ENCODE peak calls at places on chromosomes 7 and 10, in eight cellular contexts. V is brain microvascular endothelial cell, E is OCI-LY7, N is dorsolateral prefrontal cortex, Y is right lobe of liver, G is AG04450, C is choroid plexus epithelial cell, T is cardiac fibroblast. A is an unnamed sample.

GRCh38 chr7:158957921-158958471 is 101.6 kb downstream of the DYNC2I1 start:
- DNase-seq in V (no peak), E (no peak), N (no peak), Y (no peak), G (no peak), C (no peak), T (no peak), A (no peak)

GRCh38 chr7:132877578-132877977 is 204.3 kb downstream of the CHCHD3 start:
- DNase-seq in V (no peak), E (no peak), N (no peak), Y (no peak), G (no peak), C (no peak), T (no peak), A (no peak)

GRCh38 chr10:11381511-11381910 is 229.9 kb downstream of the USP6NL start:
- DNase-seq in V (no peak), E (no peak), N (no peak), Y (no peak), G (no peak), C (no peak), T (no peak), A (no peak)

GRCh38 chr10:105855791-105856190 is 1214.7 kb downstream of the SORCS3 start:
- DNase-seq in V (no peak), E (no peak), N (no peak), Y (no peak), G (no peak), C (no peak), T (no peak), A (no peak)

GRCh38 chr7:127186686-127187085 is 66.1 kb downstream of the GRM8 start:
- DNase-seq in V (no peak), E (no peak), N (no peak), Y (no peak), G (no peak), C (no peak), T (no peak), A (no peak)

GRCh38 chr10:123911866-123912265 is 20.3 kb upstream of the CPXM2 start:
- DNase-seq in V (no peak), E (no peak), N (no peak), Y (no peak), G (no peak), C (no peak), T (no peak), A (no peak)

GRCh38 chr7:64045301-64046040 is at the start of gene ZNF727:
- DNase-seq in V (no peak), E (no peak), N (peak), Y (no peak), G (no peak), C (no peak), T (no peak), A (no peak)

GRCh38 chr10:28532223-28532508 is 752 bp upstream of the WAC start:
- DNase-seq in V (no peak), E (no peak), N (peak), Y (no peak), G (peak), C (no peak), T (no peak), A (no peak)

GRCh38 chr10:72335394-72336258 is 19.1 kb downstream of the DNAJB12 start:
- DNase-seq in V (peak), E (peak), N (no peak), Y (peak), G (no peak), C (peak), T (peak), A (peak)

GRCh38 chr10:111598433-111599059 is 521.7 kb downstream of the ADRA2A start:
- DNase-seq in V (peak), E (peak), N (peak), Y (peak), G (no peak), C (peak), T (peak), A (peak)

GRCh38 chr7:45026984-45027773 is 27.2 kb downstream of the CCM2 start:
- DNase-seq in V (no peak), E (peak), N (no peak), Y (no peak), G (peak), C (peak), T (no peak), A (peak)

GRCh38 chr10:72687035-72687434 is 4.9 kb upstream of the MCU start:
- DNase-seq in V (no peak), E (no peak), N (no peak), Y (no peak), G (no peak), C (no peak), T (peak), A (peak)

GRCh38 chr10:119104653-119105024 is 726 bp downstream of the DENND10 start:
- DNase-seq in V (no peak), E (peak), N (peak), Y (peak), G (no peak), C (peak), T (peak), A (peak)

GRCh38 chr10:122286872-122287271 is 15.8 kb downstream of the BTBD16 start:
- DNase-seq in V (peak), E (no peak), N (peak), Y (no peak), G (peak), C (peak), T (peak), A (no peak)

GRCh38 chr10:30371954-30372353 is 22.9 kb upstream of the MTPAP start:
- DNase-seq in V (no peak), E (no peak), N (no peak), Y (no peak), G (no peak), C (no peak), T (no peak), A (no peak)

GRCh38 chr10:133166828-133167692 is 7.0 kb downstream of the KNDC1 start:
- DNase-seq in V (no peak), E (no peak), N (no peak), Y (no peak), G (no peak), C (no peak), T (no peak), A (peak)

GRCh38 chr7:73738220-73738611 is 386 bp downstream of the ABHD11 start:
- DNase-seq in V (peak), E (peak), N (peak), Y (peak), G (no peak), C (peak), T (peak), A (peak)

GRCh38 chr10:95865814-95866447 is 41.8 kb upstream of the CC2D2B start:
- DNase-seq in V (no peak), E (no peak), N (no peak), Y (no peak), G (no peak), C (no peak), T (no peak), A (no peak)

GRCh38 chr7:140643416-140643815 is 2.8 kb upstream of the DENND2A start:
- DNase-seq in V (no peak), E (no peak), N (no peak), Y (no peak), G (no peak), C (no peak), T (no peak), A (no peak)

GRCh38 chr10:15068802-15069201 is 19.8 kb downstream of the ACBD7 start:
- DNase-seq in V (peak), E (no peak), N (no peak), Y (no peak), G (no peak), C (peak), T (peak), A (peak)

DNA sequence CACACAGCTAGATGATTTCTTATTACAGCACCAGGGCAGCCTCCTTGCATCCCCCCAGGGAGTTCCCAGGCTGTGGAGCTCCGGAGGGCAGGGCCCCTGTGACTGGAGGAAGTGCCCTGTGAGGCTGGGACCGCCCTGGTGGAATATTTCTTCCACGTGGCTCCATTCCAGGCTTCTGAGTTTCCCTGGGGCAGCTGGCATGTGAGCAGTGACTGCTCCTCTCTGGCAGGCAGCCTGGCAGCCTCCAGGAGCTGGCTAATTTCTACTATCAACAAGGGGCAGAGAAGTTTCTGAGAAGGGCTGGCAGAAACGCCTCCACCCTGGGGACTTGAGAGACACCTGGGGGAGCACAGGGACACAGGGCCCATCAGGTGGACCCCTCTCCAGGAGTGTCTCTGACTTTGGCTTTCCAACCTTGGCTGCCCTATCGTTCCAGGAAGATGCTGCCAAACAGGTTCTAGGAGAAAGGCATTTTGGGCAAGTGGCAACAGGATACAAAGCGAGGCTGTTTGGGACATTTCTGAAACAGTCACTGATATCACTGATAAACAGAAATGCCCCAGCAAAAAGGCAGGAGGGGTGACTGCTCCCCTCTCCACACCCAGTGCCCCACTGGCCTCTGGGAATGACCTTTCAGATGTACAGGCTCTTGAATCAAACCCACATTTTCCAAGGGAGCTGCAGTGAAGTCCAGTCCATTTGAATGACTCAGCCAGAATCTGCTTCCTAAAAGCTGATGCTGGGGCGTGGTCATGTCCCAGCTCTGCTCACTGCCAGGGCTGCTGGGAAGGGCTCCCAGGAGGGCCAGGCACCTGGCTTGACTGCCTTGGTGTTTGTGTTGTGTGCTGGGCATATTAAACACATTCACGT is 16.1 kb downstream of the MYOF start:
- DNase-seq in V (peak), E (no peak), N (peak), Y (peak), G (no peak), C (peak), T (peak), A (peak)
- H3K4me3 ChIP-seq in V (no peak), E (no peak), N (no peak), Y (no peak), G (no peak), C (no peak), T (no peak), A (no peak)

GRCh38 chr10:48701139-48701901 is 16.6 kb downstream of the WDFY4 start:
- DNase-seq in V (no peak), E (peak), N (no peak), Y (no peak), G (no peak), C (no peak), T (no peak), A (no peak)
- TF ChIP-seq CTCF in V (no peak), E (peak), N (no peak), Y (no peak), G (no peak), C (no peak), T (no peak), A (no peak)

DNA sequence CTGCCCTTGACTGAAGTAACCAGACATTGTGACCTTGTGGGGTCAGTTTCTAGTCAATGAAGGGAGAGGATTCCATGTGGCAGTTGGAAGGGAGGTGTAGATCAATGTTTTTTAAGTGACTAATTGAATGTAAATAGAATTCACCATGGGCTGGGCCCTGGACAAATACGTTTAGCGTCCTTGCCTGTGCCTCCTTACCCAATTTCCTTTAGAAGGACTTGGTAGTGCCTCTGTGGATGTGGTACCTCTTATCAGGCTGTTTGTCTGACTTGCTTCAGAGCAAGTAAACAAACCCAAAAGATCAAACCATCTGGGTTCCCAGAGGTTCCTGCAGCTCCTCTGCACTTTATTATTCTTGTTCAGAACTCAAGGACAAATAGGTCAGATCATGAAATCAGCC is 4.3 kb upstream of the KAT6B start:
- DNase-seq in V (no peak), E (no peak), N (no peak), Y (no peak), G (no peak), C (no peak), T (no peak), A (no peak)
- H3K4me3 ChIP-seq in V (no peak), E (no peak), N (no peak), Y (no peak), G (no peak), C (no peak), T (no peak), A (no peak)

DNA sequence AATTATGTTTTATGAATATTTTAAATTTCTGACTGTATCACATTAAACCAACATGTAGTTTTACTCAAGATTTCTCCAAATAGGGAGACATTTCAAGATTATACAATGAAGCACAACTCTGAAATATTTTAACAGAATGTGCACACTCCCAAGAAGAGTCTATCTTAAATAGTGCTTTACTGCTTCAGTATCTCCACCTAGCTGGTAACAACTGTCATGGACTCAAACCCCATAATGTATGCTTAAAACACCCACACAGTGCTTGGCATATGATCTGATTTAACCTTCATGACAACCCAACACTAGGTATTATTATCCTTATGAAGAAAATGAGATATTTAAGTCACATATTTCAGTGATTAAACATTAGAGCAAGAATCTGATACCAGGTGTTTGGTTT is 45.9 kb downstream of the ASZ1 start:
- DNase-seq in V (no peak), E (no peak), N (no peak), Y (no peak), G (no peak), C (peak), T (no peak), A (peak)
- TF ChIP-seq CTCF in V (no peak), E (no peak), N (no peak), Y (no peak), G (peak), C (no peak), T (no peak), A (no peak)

DNA sequence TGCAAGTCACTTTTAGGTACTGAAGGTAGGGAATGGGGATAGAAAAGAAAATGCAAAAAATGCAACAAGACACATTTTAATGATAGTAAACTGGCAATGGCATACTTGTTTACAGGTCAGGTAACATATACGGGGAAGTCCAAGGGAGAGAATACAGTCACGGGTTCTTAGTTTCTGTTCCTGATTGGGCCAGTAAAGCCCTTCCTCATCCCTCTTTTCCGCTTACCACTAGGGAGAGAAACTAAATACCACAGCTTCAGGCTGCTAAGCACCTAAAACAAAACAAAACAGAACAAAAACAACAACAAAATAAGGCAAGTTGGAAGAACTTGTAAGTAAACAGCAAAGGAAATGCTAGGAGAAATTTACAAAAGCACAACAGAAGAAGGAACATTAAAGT is 65.2 kb upstream of the OGDHL start:
- DNase-seq in V (no peak), E (no peak), N (no peak), Y (no peak), G (no peak), C (no peak), T (no peak), A (no peak)
- H3K4me3 ChIP-seq in V (no peak), E (no peak), N (no peak), Y (no peak), G (no peak), C (no peak), T (no peak), A (no peak)

GRCh38 chr7:101870361-101871062 is 53.1 kb downstream of the CUX1 start:
- DNase-seq in V (no peak), E (peak), N (no peak), Y (no peak), G (no peak), C (no peak), T (no peak), A (no peak)
- TF ChIP-seq CTCF in V (peak), E (peak), N (no peak), Y (no peak), G (peak), C (no peak), T (peak), A (no peak)

GRCh38 chr7:137931823-137932222 is 70.1 kb downstream of the CREB3L2 start:
- DNase-seq in V (no peak), E (no peak), N (no peak), Y (no peak), G (no peak), C (no peak), T (no peak), A (no peak)

GRCh38 chr7:137930616-137931015 is 71.3 kb downstream of the CREB3L2 start:
- DNase-seq in V (peak), E (no peak), N (no peak), Y (no peak), G (peak), C (peak), T (peak), A (no peak)

GRCh38 chr7:137934176-137934826 is 67.6 kb downstream of the CREB3L2 start:
- DNase-seq in V (no peak), E (no peak), N (no peak), Y (no peak), G (no peak), C (no peak), T (no peak), A (no peak)

GRCh38 chr7:137933270-137934017 is 68.4 kb downstream of the CREB3L2 start:
- DNase-seq in V (peak), E (no peak), N (no peak), Y (no peak), G (no peak), C (peak), T (peak), A (no peak)

DNA sequence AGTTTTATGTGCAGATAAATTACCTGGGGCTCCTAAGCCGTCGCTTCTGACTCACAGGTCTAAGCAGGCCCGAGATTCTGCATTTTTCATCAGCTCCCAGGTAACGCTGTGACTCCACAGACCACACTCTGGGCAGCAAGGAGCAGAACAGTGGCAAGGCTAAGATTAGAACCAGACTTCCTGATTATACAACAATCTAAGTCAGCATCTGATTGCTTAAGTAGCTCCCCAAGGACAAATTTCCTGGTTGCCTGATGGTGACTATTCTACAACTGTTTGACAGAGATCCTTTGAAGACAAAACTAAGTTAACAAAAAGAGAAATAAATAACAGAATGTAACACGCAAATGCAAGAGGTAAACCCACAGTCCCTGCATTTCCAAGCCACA is 69.0 kb downstream of the CREB3L2 start:
- DNase-seq in V (no peak), E (no peak), N (no peak), Y (no peak), G (no peak), C (peak), T (no peak), A (peak)
- H3K4me3 ChIP-seq in V (no peak), E (no peak), N (peak), Y (no peak), G (no peak), C (no peak), T (no peak), A (no peak)

GRCh38 chr7:37495574-37496184 is 47.0 kb upstream of the ELMO1 start:
- DNase-seq in V (peak), E (peak), N (no peak), Y (no peak), G (no peak), C (peak), T (peak), A (peak)
- TF ChIP-seq CTCF in V (peak), E (peak), N (peak), Y (peak), G (peak), C (peak), T (peak), A (peak)

DNA sequence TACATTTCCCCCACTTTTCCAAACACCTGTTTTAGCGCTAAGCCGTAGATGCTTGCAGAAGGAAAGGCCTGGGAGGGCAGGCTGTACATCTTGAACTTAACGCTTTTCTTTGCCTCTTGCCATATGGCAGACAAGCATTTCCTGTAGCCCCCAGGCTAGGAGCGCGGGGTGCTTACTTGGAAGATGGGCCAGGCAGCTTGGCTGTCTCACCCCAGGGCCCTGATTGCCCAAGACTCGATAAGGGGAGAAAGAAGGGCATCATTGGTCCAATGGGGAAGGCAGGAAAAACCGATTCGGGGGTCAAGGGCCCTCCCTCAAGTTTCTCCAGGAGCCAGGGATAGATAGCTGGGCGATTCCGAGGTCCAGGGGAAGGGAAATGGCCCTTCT is 1.7 kb downstream of the HOXA10 start:
- DNase-seq in V (no peak), E (no peak), N (no peak), Y (no peak), G (no peak), C (no peak), T (no peak), A (no peak)
- H3K4me3 ChIP-seq in V (no peak), E (no peak), N (no peak), Y (no peak), G (no peak), C (no peak), T (no peak), A (no peak)

A was measured in cardiac muscle cell.